ENCODE peak calls at places on chromosomes 16 and 17, in five cellular contexts. X is transverse colon, A is A549, J is ovary, Y is K562. K is an unnamed sample.

GRCh38 chr17:19706791-19707727 is 9.3 kb downstream of the SLC47A2 start:
- DNase-seq in X (no peak), A (no peak), J (no peak), Y (peak), K (no peak)

GRCh38 chr17:49193513-49194296 is 16.7 kb downstream of the GNGT2 start:
- DNase-seq in X (peak), A (peak), J (peak), Y (peak), K (peak)

GRCh38 chr17:4706121-4706520 is 2.2 kb upstream of the PELP1 start:
- DNase-seq in X (no peak), A (no peak), J (no peak), Y (no peak), K (no peak)

GRCh38 chr16:68250951-68251350 is 5.8 kb downstream of the PLA2G15 start:
- DNase-seq in X (no peak), A (no peak), J (no peak), Y (no peak), K (no peak)

GRCh38 chr16:28621756-28622155 is 11.9 kb upstream of the SULT1A1 start:
- DNase-seq in X (no peak), A (no peak), J (no peak), Y (no peak), K (no peak)

GRCh38 chr16:3149630-3150345 is 15.0 kb downstream of the ZNF213 start:
- DNase-seq in X (peak), A (peak), J (peak), Y (peak), K (no peak)

GRCh38 chr17:39244600-39245570 is 19.1 kb upstream of the STAC2 start:
- DNase-seq in X (peak), A (peak), J (peak), Y (peak), K (peak)

GRCh38 chr16:22206847-22207714 is 1.0 kb downstream of the EEF2K start:
- DNase-seq in X (peak), A (peak), J (peak), Y (peak), K (peak)

GRCh38 chr16:24522751-24523150 is 16.6 kb upstream of the RBBP6 start:
- DNase-seq in X (no peak), A (no peak), J (no peak), Y (no peak), K (no peak)

DNA sequence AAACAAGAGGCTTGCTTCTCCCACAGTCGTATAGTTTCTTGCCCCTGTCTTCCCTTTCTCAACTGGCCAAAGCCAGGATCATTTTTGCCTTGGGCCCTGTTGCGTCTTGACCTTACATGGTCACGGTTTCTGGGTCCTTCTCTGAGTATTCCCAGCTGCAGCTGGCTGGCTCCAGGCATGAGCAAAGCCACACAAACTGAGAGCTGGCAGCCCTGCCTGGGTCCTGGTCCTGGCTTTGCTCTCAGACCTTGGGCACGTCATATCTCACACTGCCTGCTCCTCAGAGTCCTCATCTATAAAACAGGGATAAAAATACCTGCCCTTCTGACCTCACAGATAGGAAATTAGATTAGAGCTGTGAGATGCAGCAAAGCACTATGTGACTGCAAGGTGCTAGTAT is 277.6 kb downstream of the CBLN1 start:
- DNase-seq in X (peak), A (no peak), J (no peak), Y (no peak), K (no peak)
- TF ChIP-seq EP300 in X (peak), A (no peak), J (no peak), Y (no peak), K (no peak)

GRCh38 chr16:4367393-4367856 is 4.2 kb upstream of the VASN start:
- DNase-seq in X (no peak), A (no peak), J (no peak), Y (peak), K (no peak)
- TF ChIP-seq EP300 in X (no peak), A (no peak), J (no peak), Y (no peak), K (no peak)

DNA sequence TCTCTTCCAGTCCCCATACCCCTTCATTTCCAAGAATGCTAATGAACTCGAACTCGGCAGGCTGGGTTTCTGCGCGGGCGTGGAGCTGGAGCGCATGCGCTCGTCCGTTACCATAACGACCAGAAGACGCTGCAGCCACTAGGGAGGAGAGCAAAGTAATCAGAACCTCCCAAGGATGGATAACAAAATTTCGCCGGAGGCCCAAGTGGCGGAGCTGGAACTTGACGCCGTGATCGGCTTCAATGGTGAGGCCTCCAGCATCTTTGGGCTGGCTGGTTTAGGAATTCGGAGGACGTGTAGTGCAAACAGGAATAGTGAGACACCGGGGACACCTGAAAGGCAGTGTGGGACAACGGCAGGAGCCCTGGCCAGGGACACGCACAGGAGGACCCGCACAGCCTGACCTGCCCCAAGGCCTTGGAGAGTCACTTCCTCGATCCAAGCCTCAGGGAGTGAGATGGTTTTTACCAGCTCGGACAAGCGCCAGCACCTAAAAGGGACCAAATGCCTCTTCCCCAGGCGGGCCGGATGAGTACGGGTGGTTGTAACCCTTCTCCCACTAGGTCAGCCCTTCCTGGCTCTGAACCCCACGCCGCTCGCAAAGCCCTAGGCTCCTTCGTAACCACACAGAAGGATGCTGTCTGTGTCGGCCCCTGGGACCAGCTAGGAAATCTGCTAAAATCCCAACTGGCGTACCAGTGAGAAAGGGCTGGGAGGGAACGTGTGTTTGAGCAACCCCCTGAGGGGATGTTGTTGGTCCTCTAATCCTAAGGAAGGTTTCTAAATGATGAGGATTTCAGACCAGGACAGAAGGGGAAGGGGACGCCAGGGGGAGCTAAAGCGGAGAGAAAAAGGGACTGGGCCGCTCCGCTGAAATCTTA is at the start of gene CFAP52:
- DNase-seq in X (peak), A (peak), J (peak), Y (peak), K (peak)
- TF ChIP-seq EP300 in X (no peak), A (no peak), J (no peak), Y (no peak), K (no peak)

DNA sequence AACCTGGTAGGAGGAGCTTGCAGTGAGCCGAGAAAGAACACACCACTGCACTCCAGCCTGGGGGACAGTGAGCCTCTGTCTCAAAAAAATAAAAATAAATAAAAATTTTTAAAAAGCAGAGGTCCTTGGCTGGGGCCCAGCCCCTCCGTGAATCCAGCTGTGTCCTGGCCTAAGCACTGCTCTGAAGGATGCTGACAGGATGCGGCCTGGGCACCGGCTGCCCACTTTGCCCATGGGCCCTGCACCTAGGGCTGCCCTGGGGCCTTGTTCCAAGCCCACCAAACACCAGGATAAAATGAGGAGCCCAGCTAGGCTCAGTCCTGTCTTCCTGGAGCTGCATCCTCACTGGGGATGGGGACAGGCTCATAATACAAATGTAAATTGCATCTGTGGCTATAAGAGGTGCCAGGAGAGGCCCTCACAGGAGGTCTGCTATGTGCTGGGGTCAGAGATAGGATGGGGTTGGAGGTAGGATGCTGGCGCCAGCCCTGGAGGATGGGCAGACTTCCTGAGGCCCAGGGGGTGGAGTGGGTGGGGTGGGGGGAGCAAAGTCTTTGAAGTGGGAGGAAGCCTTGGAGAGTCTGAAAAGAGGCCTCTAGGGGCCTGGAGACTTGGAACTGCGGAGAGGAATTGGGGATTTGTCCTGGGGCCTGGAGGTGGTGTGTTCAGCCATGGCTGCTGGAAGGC is 6.2 kb downstream of the C16orf89 start:
- DNase-seq in X (no peak), A (no peak), J (no peak), Y (no peak), K (no peak)
- TF ChIP-seq EP300 in X (no peak), A (no peak), J (no peak), Y (no peak), K (no peak)